ENCODE peak calls at places on chromosomes 1 and 21, in nine cellular contexts. E is stimulated activated CD4-positive, alpha-beta T cell treated with anti-CD3 and anti-CD28 coated beads, TNF-alpha, amount 100 ng/mL, for 24 hours; M is MCF 10A; J is cardiac muscle cell; N is GM12865; H is NCI-H82; S is GM18507; K is activated T-helper 1 cell treated with anti-CD3 and anti-CD28 coated beads, Interleukin-12 subunit alpha, Interleukin-12 subunit beta, Interleukin-2, Interleukin-4 antibody, amounts not matched to agents 30 ng/mL and 10 ng/mL and 1 ng/mL, durations not matched to agents 14 hours and 24 hours and 36 hours; U is stromal cell of bone marrow. L is an unnamed sample.

GRCh38 chr1:67708606-67709005 is 23.6 kb downstream of the GADD45A start:
- DNase-seq in U (no peak), J (no peak), M (peak), K (no peak), S (no peak), E (no peak), H (no peak), N (no peak), L (no peak)

GRCh38 chr1:167016090-167016750 is 27.1 kb downstream of the MAEL start:
- DNase-seq in N (no peak), K (no peak), J (no peak), E (no peak), U (no peak), S (no peak), H (no peak), M (peak), L (no peak)

GRCh38 chr1:89725016-89725380 is 92.1 kb downstream of the LRRC8C start:
- DNase-seq in J (no peak), K (no peak), E (no peak), N (no peak), U (peak), M (peak), S (no peak), H (no peak), L (no peak)

GRCh38 chr1:64043328-64043727 is 160.1 kb upstream of the UBE2U start:
- DNase-seq in K (no peak), M (peak), S (no peak), N (no peak), H (no peak), E (no peak), J (no peak), U (peak), L (no peak)

GRCh38 chr1:226485192-226485591 is 63.4 kb upstream of the STUM start:
- DNase-seq in M (no peak), K (no peak), N (no peak), E (no peak), S (no peak), H (no peak), J (no peak), U (no peak), L (no peak)

GRCh38 chr1:20093940-20094391 is 24.0 kb downstream of the PLA2G5 start:
- DNase-seq in K (no peak), N (no peak), U (peak), S (no peak), M (peak), E (no peak), H (no peak), J (no peak), L (no peak)

GRCh38 chr1:161884475-161884874 is 118.4 kb downstream of the ATF6 start:
- DNase-seq in U (no peak), S (no peak), E (no peak), N (no peak), J (no peak), K (no peak), M (no peak), H (no peak), L (no peak)

GRCh38 chr21:42475526-42476492 is 20.2 kb downstream of the RSPH1 start:
- DNase-seq in H (no peak), N (no peak), K (no peak), M (no peak), E (no peak), S (no peak), J (no peak), U (no peak), L (no peak)

GRCh38 chr21:46145159-46145839 is 10.1 kb downstream of the FTCD start:
- DNase-seq in U (no peak), K (no peak), E (no peak), J (no peak), H (no peak), S (no peak), N (no peak), M (no peak), L (no peak)

GRCh38 chr1:10755977-10756521 is 40.4 kb downstream of the CASZ1 start:
- DNase-seq in H (peak), M (peak), N (peak), K (peak), E (peak), S (no peak), J (no peak), U (no peak), L (peak)

GRCh38 chr1:70864302-70864701 is 183.3 kb downstream of the PTGER3 start:
- DNase-seq in H (no peak), U (no peak), J (no peak), S (no peak), K (no peak), N (no peak), M (no peak), E (no peak), L (no peak)

GRCh38 chr1:12052997-12053686 is 10.0 kb upstream of the TNFRSF8 start:
- DNase-seq in J (no peak), S (no peak), H (no peak), E (no peak), M (no peak), K (no peak), N (peak), U (no peak), L (no peak)

GRCh38 chr1:28046716-28047115 is 41.7 kb downstream of the EYA3 start:
- DNase-seq in M (no peak), J (no peak), E (no peak), N (no peak), S (no peak), H (no peak), K (no peak), U (no peak), L (no peak)

GRCh38 chr1:150152772-150153461 is 3.2 kb downstream of the PLEKHO1 start:
- DNase-seq in U (peak), N (no peak), S (no peak), K (no peak), H (no peak), M (peak), J (no peak), E (no peak), L (no peak)

GRCh38 chr1:2583331-2583791 is 3.2 kb upstream of the PRXL2B start:
- DNase-seq in N (no peak), M (no peak), J (no peak), H (no peak), S (no peak), E (no peak), U (no peak), K (no peak), L (no peak)

GRCh38 chr1:165854101-165854845 is 26.9 kb downstream of the UCK2 start:
- DNase-seq in E (no peak), H (no peak), M (peak), U (peak), J (peak), S (no peak), K (no peak), N (peak), L (no peak)

GRCh38 chr1:244049969-244050834 is 881 bp upstream of the ZBTB18 start:
- DNase-seq in M (no peak), E (no peak), K (no peak), N (peak), S (no peak), U (no peak), J (peak), H (peak), L (peak)

L was measured in MM.1S.